ENCODE peak calls at places on chromosome 1, in nine cellular contexts. R, X, C, O, Z, U, K, A and G are unnamed samples.

GRCh38 chr1:18110968-18111367 is 3.4 kb downstream of the IGSF21 start:
- DNase-seq in R (peak), X (peak), C (no peak), O (no peak), Z (peak), U (no peak), K (no peak), A (no peak), G (no peak)

GRCh38 chr1:64933296-64934070 is 32.9 kb downstream of the JAK1 start:
- DNase-seq in R (no peak), X (no peak), C (no peak), O (peak), Z (no peak), U (peak), K (no peak), A (no peak), G (no peak)

GRCh38 chr1:100616121-100616621 is 78.2 kb downstream of the GPR88 start:
- DNase-seq in R (no peak), X (no peak), C (no peak), O (no peak), Z (no peak), U (no peak), K (no peak), A (no peak), G (no peak)

GRCh38 chr1:10610901-10611600 is 136.3 kb downstream of the PEX14 start:
- DNase-seq in R (no peak), X (no peak), C (no peak), O (peak), Z (no peak), U (no peak), K (no peak), A (no peak), G (no peak)

GRCh38 chr1:60924964-60925798 is 157.2 kb upstream of the NFIA start:
- DNase-seq in R (no peak), X (no peak), C (no peak), O (no peak), Z (no peak), U (no peak), K (no peak), A (no peak), G (no peak)

GRCh38 chr1:212432706-212433576 is at the start of gene NENF:
- DNase-seq in R (peak), X (peak), C (peak), O (peak), Z (peak), U (peak), K (peak), A (peak), G (peak)

GRCh38 chr1:59057211-59057694 is 239.6 kb upstream of the FGGY start:
- DNase-seq in R (peak), X (peak), C (peak), O (peak), Z (peak), U (peak), K (no peak), A (peak), G (no peak)

GRCh38 chr1:109425902-109426277 is 358 bp downstream of the PSMA5 start:
- DNase-seq in R (no peak), X (no peak), C (no peak), O (peak), Z (no peak), U (no peak), K (no peak), A (no peak), G (no peak)

GRCh38 chr1:227779651-227780050 is 35.8 kb upstream of the PRSS38 start:
- DNase-seq in R (no peak), X (no peak), C (peak), O (no peak), Z (no peak), U (no peak), K (no peak), A (no peak), G (no peak)

GRCh38 chr1:89737985-89738510 is 82.8 kb upstream of the LRRC8D start:
- DNase-seq in R (no peak), X (no peak), C (no peak), O (no peak), Z (no peak), U (no peak), K (no peak), A (no peak), G (no peak)

GRCh38 chr1:224067207-224067606 is 46.7 kb upstream of the FBXO28 start:
- DNase-seq in R (no peak), X (no peak), C (no peak), O (no peak), Z (no peak), U (no peak), K (no peak), A (no peak), G (no peak)

GRCh38 chr1:32944180-32944579 is 20.4 kb downstream of the RNF19B start:
- DNase-seq in R (no peak), X (no peak), C (no peak), O (no peak), Z (no peak), U (no peak), K (no peak), A (no peak), G (no peak)
- TF ChIP-seq CTCF in R (no peak), X (no peak), C (no peak), O (no peak), Z (no peak), U (no peak), K (no peak), A (no peak), G (no peak)

GRCh38 chr1:203776636-203777035 is 11.7 kb downstream of the LAX1 start:
- DNase-seq in R (no peak), X (no peak), C (no peak), O (peak), Z (no peak), U (no peak), K (no peak), A (no peak), G (no peak)
- TF ChIP-seq CTCF in R (peak), X (no peak), C (no peak), O (peak), Z (no peak), U (no peak), K (peak), A (no peak), G (peak)

DNA sequence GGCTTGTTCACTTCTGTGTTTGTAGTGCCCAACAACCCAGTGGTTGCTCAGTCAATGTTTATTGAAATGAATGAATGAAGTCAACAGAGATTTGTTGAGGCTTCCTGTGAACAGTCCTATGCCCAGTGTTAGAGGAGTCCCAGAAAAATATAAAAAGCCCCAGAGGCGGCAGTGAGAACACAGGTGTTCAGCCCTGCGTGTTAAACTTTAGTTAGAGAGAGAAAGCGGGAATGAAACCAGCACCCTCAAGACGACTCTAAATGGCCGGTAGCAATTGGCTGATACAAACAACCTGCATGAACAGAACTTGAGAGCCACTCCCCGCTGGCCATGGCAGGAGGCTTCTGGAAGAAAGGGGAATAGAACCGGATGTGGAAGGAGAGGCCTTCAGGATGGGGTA is 22.6 kb downstream of the TMEM51 start:
- DNase-seq in R (no peak), X (no peak), C (no peak), O (no peak), Z (no peak), U (no peak), K (no peak), A (no peak), G (no peak)
- TF ChIP-seq CTCF in R (no peak), X (no peak), C (no peak), O (no peak), Z (no peak), U (no peak), K (no peak), A (no peak), G (no peak)

DNA sequence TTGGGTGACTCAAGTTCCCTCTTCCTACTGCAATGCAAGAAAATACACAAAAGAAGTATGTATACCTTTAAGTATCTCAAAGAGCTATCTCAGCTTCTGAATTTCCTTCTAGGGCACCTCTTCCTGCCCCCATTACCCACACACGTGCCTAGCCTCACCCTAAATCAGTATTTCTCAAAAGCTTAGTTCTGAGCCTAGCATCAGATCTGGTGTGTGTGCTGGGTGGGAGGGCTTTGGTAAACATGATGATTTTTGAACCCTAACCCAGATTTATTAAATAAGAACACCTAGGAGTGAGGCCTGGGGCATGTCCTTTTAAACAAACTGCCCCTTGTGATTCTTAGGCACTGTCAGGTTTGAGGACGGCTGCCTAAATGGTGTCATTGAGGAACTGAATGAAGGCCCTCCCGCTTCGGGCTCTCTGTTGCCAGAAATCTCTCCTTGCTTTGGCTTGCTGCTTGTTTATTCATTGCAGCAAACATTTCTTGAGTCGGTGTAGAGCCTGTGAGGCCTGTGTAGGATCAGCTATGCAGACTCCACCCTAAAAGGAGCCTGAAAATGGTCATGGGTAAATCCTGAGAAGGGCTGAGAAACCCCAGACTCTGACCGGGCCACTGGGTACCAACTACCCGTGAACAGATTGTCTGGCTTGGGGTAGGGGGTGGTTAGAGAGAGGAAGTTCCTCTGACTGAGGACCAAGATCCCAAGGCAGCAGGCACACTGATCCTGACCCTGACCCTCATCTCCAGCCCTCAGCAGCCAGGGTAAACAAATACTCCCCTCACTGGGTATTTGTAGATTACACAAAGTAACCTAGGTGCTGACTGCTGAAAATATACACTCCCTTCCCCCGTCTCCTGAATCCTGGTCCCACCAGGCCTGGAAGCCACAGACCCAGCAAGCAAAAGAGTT is 3.0 kb downstream of the IL6R start:
- DNase-seq in R (no peak), X (no peak), C (no peak), O (no peak), Z (peak), U (no peak), K (no peak), A (no peak), G (no peak)
- TF ChIP-seq CTCF in R (no peak), X (no peak), C (no peak), O (no peak), Z (no peak), U (no peak), K (no peak), A (no peak), G (no peak)

DNA sequence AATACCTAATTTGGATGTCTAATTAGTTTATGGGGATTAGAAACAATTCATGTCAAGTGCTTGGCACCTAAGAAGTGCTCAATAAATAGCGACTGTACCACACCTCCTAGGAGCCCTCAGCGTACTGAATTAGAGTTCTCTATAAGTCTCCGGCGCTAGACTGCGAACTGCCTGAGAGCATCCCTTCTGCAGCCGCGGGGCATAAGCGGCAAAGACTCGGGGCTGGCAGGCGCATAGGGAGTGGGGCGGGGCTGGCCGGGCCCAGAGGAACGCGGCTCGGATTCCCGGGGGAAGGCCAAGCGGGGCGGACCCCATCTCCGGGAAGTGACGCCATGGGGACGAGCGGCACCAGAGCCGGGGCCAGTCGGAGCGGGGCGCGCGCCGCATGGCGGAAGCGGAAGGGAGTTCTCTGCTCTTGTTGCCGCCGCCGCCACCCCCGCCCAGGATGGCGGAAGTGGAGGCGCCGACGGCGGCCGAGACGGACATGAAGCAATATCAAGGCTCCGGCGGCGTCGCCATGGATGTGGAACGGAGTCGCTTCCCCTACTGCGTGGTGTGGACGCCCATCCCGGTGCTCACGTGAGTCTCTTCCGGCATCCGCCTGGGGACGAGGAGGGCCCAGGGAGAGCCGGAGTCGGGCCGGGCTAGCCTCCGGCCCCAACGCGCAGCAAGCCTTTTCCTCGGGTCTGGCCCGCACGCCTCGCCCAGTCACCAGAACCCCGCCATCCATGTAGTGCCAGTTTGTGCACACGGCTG is at the start of gene TMEM222:
- DNase-seq in R (peak), X (peak), C (peak), O (peak), Z (peak), U (peak), K (peak), A (peak), G (peak)
- TF ChIP-seq CTCF in R (peak), X (no peak), C (no peak), O (no peak), Z (peak), U (peak), K (no peak), A (no peak), G (no peak)

GRCh38 chr1:51926171-51926812 is 47.8 kb upstream of the NRDC start:
- DNase-seq in R (no peak), X (no peak), C (no peak), O (peak), Z (no peak), U (no peak), K (no peak), A (no peak), G (no peak)
- TF ChIP-seq CTCF in R (no peak), X (no peak), C (no peak), O (peak), Z (no peak), U (peak), K (peak), A (peak), G (peak)

GRCh38 chr1:231326248-231326647 is 11.4 kb downstream of the EXOC8 start:
- DNase-seq in R (no peak), X (no peak), C (no peak), O (no peak), Z (no peak), U (no peak), K (no peak), A (no peak), G (no peak)

GRCh38 chr1:231319080-231319479 is 18.6 kb downstream of the EXOC8 start:
- DNase-seq in R (no peak), X (no peak), C (no peak), O (no peak), Z (no peak), U (no peak), K (no peak), A (no peak), G (no peak)

GRCh38 chr1:231324660-231325059 is 13.0 kb downstream of the EXOC8 start:
- DNase-seq in R (no peak), X (no peak), C (no peak), O (no peak), Z (no peak), U (no peak), K (no peak), A (no peak), G (no peak)

GRCh38 chr1:231318568-231318967 is 19.1 kb downstream of the EXOC8 start:
- DNase-seq in R (no peak), X (no peak), C (no peak), O (no peak), Z (no peak), U (no peak), K (no peak), A (no peak), G (no peak)

GRCh38 chr1:231322880-231323530 is 14.6 kb downstream of the EXOC8 start:
- DNase-seq in R (no peak), X (no peak), C (no peak), O (no peak), Z (no peak), U (no peak), K (no peak), A (no peak), G (no peak)
- TF ChIP-seq CTCF in R (no peak), X (peak), C (no peak), O (no peak), Z (no peak), U (peak), K (no peak), A (peak), G (no peak)

GRCh38 chr1:39639333-39640130 is at the start of gene HEYL:
- DNase-seq in R (peak), X (peak), C (peak), O (no peak), Z (peak), U (no peak), K (peak), A (no peak), G (peak)
- TF ChIP-seq CTCF in R (peak), X (peak), C (no peak), O (no peak), Z (no peak), U (peak), K (peak), A (no peak), G (peak)